ENCODE peak calls at places on chromosome 7, in eight cellular contexts. I, D, T, V, G, U, P and C are unnamed samples.

GRCh38 chr7:111528331-111528730 is 34.0 kb downstream of the IMMP2L start:
- DNase-seq in D (no peak), V (no peak), U (no peak), T (peak), I (no peak), P (no peak), G (no peak), C (no peak)

GRCh38 chr7:82007315-82007714 is 237.5 kb upstream of the HGF start:
- DNase-seq in G (no peak), T (no peak), D (no peak), V (no peak), P (no peak), U (no peak), I (no peak), C (no peak)

GRCh38 chr7:94239661-94240234 is 154.9 kb upstream of the COL1A2 start:
- DNase-seq in T (no peak), D (no peak), G (no peak), V (no peak), I (no peak), P (no peak), U (no peak), C (peak)

GRCh38 chr7:154990964-154991514 is 11.9 kb downstream of the PAXIP1 start:
- DNase-seq in G (no peak), D (no peak), U (no peak), I (no peak), V (no peak), T (no peak), P (no peak), C (no peak)

GRCh38 chr7:64849250-64849923 is 53.7 kb upstream of the ZNF273 start:
- DNase-seq in P (no peak), D (no peak), T (no peak), G (no peak), I (peak), U (peak), V (no peak), C (no peak)

GRCh38 chr7:503575-504111 is 16.0 kb downstream of the PDGFA start:
- DNase-seq in U (no peak), I (no peak), P (no peak), V (no peak), G (no peak), D (no peak), T (no peak), C (peak)

GRCh38 chr7:151215396-151215795 is 5.1 kb upstream of the H2BK1 start:
- DNase-seq in V (no peak), U (no peak), G (no peak), T (no peak), D (no peak), I (no peak), P (no peak), C (no peak)

GRCh38 chr7:50539725-50540124 is 25.5 kb downstream of the DDC start:
- DNase-seq in T (no peak), V (no peak), I (no peak), D (no peak), P (no peak), G (no peak), U (no peak), C (no peak)

GRCh38 chr7:98211221-98211675 is at the start of gene BHLHA15:
- DNase-seq in P (no peak), I (no peak), G (no peak), V (no peak), T (no peak), D (no peak), U (peak), C (no peak)

GRCh38 chr7:92727755-92728154 is 108.6 kb downstream of the CDK6 start:
- DNase-seq in D (peak), U (peak), P (no peak), G (no peak), V (no peak), T (no peak), I (no peak), C (no peak)

GRCh38 chr7:92904292-92905131 is 68.1 kb upstream of the CDK6 start:
- DNase-seq in U (peak), P (peak), I (peak), D (peak), T (peak), G (peak), V (peak), C (no peak)

GRCh38 chr7:12031638-12032037 is 179.5 kb upstream of the TMEM106B start:
- DNase-seq in U (peak), I (peak), G (peak), D (peak), T (no peak), P (peak), V (peak), C (no peak)

GRCh38 chr7:131724776-131725345 is 168.4 kb upstream of the PODXL start:
- DNase-seq in V (no peak), I (no peak), U (no peak), D (no peak), G (no peak), P (no peak), T (no peak), C (no peak)

GRCh38 chr7:36597099-36597773 is 127.1 kb downstream of the AOAH start:
- DNase-seq in U (peak), P (no peak), V (no peak), D (no peak), I (peak), G (no peak), T (no peak), C (no peak)

GRCh38 chr7:6228363-6228762 is 44.1 kb downstream of the CYTH3 start:
- DNase-seq in G (peak), V (no peak), D (peak), T (no peak), P (no peak), U (peak), I (no peak), C (no peak)

GRCh38 chr7:150340024-150340749 is 1.2 kb downstream of the RARRES2 start:
- DNase-seq in D (peak), I (no peak), V (peak), T (no peak), P (no peak), G (no peak), U (peak), C (peak)

GRCh38 chr7:41624818-41625217 is 78.1 kb downstream of the INHBA start:
- DNase-seq in V (peak), P (no peak), I (peak), D (peak), T (no peak), U (peak), G (peak), C (no peak)

GRCh38 chr7:65390588-65390987 is 16.9 kb downstream of the ZNF92 start:
- DNase-seq in T (peak), I (no peak), P (no peak), D (no peak), G (peak), U (no peak), V (no peak), C (no peak)

GRCh38 chr7:75628055-75628454 is 110.7 kb downstream of the HIP1 start:
- DNase-seq in G (no peak), U (no peak), I (no peak), T (no peak), D (peak), P (no peak), V (no peak), C (no peak)

GRCh38 chr7:16465469-16466086 is at the start of gene SOSTDC1:
- DNase-seq in G (no peak), D (peak), V (no peak), U (peak), P (peak), I (peak), T (no peak), C (no peak)

GRCh38 chr7:38229386-38229785 is 44.0 kb downstream of the TARP start:
- DNase-seq in U (peak), I (no peak), V (no peak), T (no peak), G (peak), D (peak), P (no peak), C (no peak)

GRCh38 chr7:38235606-38236005 is 37.8 kb downstream of the TARP start:
- DNase-seq in P (no peak), U (no peak), V (no peak), I (no peak), D (no peak), G (no peak), T (no peak), C (no peak)

GRCh38 chr7:38232475-38233366 is 40.7 kb downstream of the TARP start:
- DNase-seq in I (no peak), U (no peak), V (no peak), P (no peak), G (peak), D (peak), T (peak), C (no peak)
- H3K4me3 ChIP-seq in I (no peak), U (no peak), V (no peak), P (no peak), G (no peak), D (no peak), T (no peak), C (no peak)

DNA sequence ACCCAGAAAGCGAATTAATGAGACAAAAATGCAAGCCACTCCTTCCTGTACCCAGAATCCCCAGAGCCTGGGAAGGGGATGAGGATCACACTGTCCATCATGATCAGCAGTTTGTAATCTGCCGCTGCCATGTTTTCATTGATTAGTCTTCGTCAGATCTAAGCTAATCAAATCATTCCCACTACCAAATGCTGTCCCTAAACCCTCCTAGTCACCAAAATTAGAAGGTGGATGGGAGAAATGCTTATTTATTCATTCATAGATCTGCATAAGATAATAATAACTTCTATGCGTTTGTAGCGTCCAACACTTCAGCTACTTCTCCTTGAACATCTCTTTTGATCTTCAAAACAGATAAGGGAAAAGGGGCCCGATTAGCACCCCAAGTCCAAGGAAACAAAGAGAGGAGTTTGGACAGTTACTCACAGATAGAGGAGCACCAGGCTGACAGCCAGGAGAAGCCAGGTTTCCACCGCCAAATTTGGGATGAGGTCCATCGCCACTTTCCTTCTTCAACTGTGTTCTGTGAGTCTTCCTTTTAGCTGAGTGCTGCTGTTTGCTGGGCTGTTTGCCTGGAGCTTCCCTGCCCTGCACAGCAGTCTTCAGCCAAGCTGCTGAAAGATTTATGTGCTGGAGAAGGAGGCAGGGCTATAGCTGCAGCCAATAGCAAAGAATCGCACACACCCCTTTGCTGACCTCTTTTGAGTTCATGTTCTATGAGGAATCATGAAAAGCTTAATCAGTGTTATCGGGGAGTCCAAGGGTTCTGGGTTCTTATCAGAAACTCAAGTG is at the start of gene CYP3A5:
- DNase-seq in I (no peak), U (peak), G (no peak), P (no peak), D (no peak), T (no peak), V (no peak), C (no peak)
- H3K4me3 ChIP-seq in I (no peak), U (no peak), G (no peak), P (no peak), D (no peak), T (no peak), V (no peak), C (no peak)

DNA sequence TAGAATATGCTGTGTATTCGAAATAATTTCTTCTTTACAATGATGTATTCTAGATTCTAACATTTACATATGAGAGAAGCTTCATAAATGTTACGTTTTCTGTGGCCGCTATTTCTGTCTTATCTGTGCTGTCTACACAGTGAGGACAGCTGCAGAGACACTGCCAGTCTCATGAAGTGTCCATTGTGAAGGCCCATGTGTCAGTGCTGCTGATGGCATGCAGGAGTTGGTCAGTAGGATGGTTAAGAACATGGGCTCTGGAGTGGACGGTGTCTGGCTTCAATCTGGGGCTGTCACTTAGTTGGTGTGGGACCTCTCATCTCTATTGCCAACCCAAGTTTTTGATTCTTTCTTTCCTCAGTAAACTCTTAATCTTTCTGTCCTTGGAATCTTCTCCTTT is 137.3 kb downstream of the SDK1 start:
- DNase-seq in U (no peak), V (no peak), D (no peak), I (no peak), T (no peak), P (no peak), G (no peak), C (no peak)
- H3K4me3 ChIP-seq in U (no peak), V (no peak), D (no peak), I (no peak), T (no peak), P (no peak), G (no peak), C (no peak)

GRCh38 chr7:116864084-116864483 is 1.7 kb downstream of the CAPZA2 start:
- DNase-seq in P (no peak), G (no peak), V (no peak), U (no peak), T (no peak), I (no peak), D (no peak), C (no peak)
- H3K4me3 ChIP-seq in P (peak), G (peak), V (peak), U (peak), T (peak), I (peak), D (peak), C (peak)

GRCh38 chr7:44583145-44583544 is 1.1 kb upstream of the TMED4 start:
- DNase-seq in I (no peak), V (no peak), D (no peak), T (no peak), U (no peak), P (no peak), G (no peak), C (no peak)
- H3K4me3 ChIP-seq in I (peak), V (peak), D (peak), T (peak), U (peak), P (peak), G (peak), C (no peak)